ENCODE peak calls at places on chromosome 13, in four cellular contexts. Q is HFFc6, T is neural progenitor cell, V is K562. B is an unnamed sample.

GRCh38 chr13:112207124-112207523 is 140.2 kb downstream of the SOX1 start:
- DNase-seq in Q (no peak), T (peak; percentile 91), V (no peak), B (no peak)

GRCh38 chr13:80001510-80001842 is 339.4 kb downstream of the SPRY2 start:
- DNase-seq in Q (no peak), T (no peak), V (no peak), B (no peak)

GRCh38 chr13:75702476-75702875 is 66.3 kb downstream of the LMO7 start:
- DNase-seq in Q (no peak), T (no peak), V (no peak), B (no peak)

GRCh38 chr13:97212540-97213146 is 9.5 kb upstream of the MBNL2 start:
- DNase-seq in Q (peak; percentile 49), T (no peak), V (no peak), B (no peak)

GRCh38 chr13:113320226-113320875 is 23.3 kb downstream of the LAMP1 start:
- DNase-seq in Q (no peak), T (no peak), V (no peak), B (no peak)

GRCh38 chr13:86383561-86383960 is 584.3 kb upstream of the SLITRK6 start:
- DNase-seq in Q (no peak), T (no peak), V (no peak), B (no peak)

GRCh38 chr13:106475852-106476251 is 59.6 kb downstream of the EFNB2 start:
- DNase-seq in Q (no peak), T (no peak), V (no peak), B (no peak)

GRCh38 chr13:61466280-61466679 is 50.6 kb upstream of the PCDH20 start:
- DNase-seq in Q (no peak), T (peak; percentile 18), V (no peak), B (no peak)

GRCh38 chr13:45879666-45880065 is 28.1 kb upstream of the SIAH3 start:
- DNase-seq in Q (no peak), T (peak; percentile 55), V (peak; percentile 8), B (no peak)

GRCh38 chr13:26551255-26551654 is 6.2 kb upstream of the WASF3 start:
- DNase-seq in Q (no peak), T (no peak), V (no peak), B (no peak)

GRCh38 chr13:94640676-94641075 is 39.0 kb downstream of the GPR180 start:
- DNase-seq in Q (no peak), T (no peak), V (no peak), B (no peak)

GRCh38 chr13:61187471-61187870 is 228.2 kb downstream of the PCDH20 start:
- DNase-seq in Q (no peak), T (no peak), V (no peak), B (no peak)

GRCh38 chr13:101757446-101758039 is 305.1 kb downstream of the ITGBL1 start:
- DNase-seq in Q (peak; percentile 16), T (peak; percentile 9), V (no peak), B (no peak)

GRCh38 chr13:97567510-97568243 is 133.7 kb downstream of the RAP2A start:
- DNase-seq in Q (peak; percentile 5), T (no peak), V (no peak), B (no peak)

GRCh38 chr13:48221301-48222190 is 11.5 kb upstream of the ITM2B start:
- DNase-seq in Q (no peak), T (no peak), V (no peak), B (no peak)

GRCh38 chr13:108227651-108228272 is 9.6 kb downstream of the ABHD13 start:
- DNase-seq in Q (peak; percentile 48), T (peak; percentile 41), V (peak; percentile 14), B (no peak)

GRCh38 chr13:97727991-97728390 is 225.5 kb upstream of the IPO5 start:
- DNase-seq in Q (no peak), T (no peak), V (no peak), B (no peak)

GRCh38 chr13:34137200-34137599 is 319.3 kb downstream of the RFC3 start:
- DNase-seq in Q (no peak), T (no peak), V (no peak), B (no peak)

DNA sequence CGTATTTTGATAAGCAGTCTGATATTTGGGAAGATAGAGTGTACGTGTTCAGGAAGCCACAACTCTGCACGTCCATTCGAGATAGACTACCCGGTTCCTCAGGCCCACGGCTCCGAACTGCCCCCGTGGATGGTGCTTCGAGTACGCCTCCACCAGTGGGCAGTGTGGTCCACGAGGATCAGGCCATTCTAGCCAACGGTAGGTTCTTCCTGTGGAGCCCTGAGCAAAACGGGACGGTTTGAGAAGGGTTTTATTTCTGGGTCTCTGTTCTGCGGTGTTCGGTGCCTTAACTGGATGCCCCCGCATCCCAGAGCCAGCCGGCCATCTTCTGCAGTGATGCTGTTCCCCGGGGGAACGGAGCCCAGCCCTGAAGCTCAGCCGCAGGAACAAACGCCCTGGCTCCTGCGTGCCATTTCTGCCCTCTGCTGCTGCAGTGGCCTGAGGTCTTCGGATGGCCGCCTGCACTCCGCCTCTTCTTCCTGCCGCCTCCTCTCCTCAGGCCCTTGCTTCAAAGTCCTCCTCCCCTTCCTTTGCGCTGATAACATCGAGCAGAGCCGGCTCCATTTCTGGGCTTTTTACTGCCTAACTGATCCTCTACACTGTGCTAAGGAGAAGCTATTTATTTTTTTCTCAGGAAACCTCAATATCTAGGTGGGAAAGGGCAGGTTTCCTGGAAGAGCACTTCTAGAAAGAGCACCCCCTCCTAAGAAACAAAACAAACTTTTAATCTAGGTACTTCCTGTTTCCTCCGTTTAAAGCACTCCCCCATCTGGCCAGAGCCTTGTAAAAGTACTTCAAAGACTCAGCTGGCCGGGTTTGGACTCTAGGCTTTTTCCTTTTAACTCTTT is 36.2 kb upstream of the SLC46A3 start:
- DNase-seq in Q (no peak), T (no peak), V (peak; percentile 16), B (no peak)
- TF ChIP-seq CTCF in Q (peak; percentile 21), T (no peak), V (peak; percentile 8), B (no peak)

GRCh38 chr13:65964672-65965071 is 1265.5 kb downstream of the PCDH9 start:
- DNase-seq in Q (peak; percentile 11), T (no peak), V (no peak), B (no peak)

GRCh38 chr13:65971541-65971940 is 1258.6 kb downstream of the PCDH9 start:
- DNase-seq in Q (no peak), T (peak; percentile 38), V (no peak), B (no peak)

GRCh38 chr13:65965496-65965895 is 1264.6 kb downstream of the PCDH9 start:
- DNase-seq in Q (peak; percentile 58), T (no peak), V (no peak), B (no peak)

DNA sequence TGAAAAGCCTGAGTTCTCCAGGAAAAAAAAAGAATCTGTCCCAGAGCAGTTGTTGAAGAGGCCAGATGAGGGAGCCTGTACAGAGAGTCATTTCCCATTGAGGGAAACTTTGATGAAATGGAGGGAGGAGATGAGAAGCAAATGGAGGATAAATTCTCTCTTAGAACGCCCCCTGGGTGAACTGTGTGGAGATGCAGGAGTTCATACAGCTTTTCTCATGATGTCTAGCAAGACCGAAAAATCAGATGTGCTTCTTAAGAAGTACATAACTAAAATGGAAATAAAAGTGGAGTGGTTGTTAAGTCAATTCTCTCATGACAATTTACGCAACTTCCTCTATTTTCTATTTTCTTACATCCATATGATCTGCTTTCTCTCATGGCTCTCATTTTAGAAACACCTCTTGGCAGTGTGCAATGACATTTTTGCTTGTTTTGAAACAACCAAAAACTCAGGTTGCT is 1263.1 kb downstream of the PCDH9 start:
- DNase-seq in Q (peak; percentile 67), T (peak; percentile 53), V (no peak), B (no peak)
- TF ChIP-seq CTCF in Q (peak; percentile 79), T (peak; percentile 61), V (peak; percentile 14), B (no peak)

DNA sequence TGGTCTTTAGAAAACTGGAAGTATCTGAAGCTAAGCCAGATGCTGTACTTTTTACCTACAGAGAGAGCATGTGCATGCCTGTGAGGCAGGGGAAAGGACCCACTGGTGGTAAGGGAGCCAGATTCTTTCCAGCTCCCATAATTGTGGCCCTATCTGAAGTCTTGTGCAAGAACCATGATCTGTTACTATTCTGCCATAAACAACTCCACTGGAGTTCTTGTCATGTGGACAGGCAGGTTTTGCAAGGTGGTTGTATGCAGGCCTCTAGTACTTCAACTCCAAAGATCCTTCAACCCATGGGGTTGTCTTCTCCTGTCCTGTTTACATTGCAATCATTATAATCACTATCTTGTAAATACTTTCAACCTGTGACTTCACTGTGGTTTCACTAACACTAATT is 14.1 kb downstream of the PROSER1 start:
- DNase-seq in Q (no peak), T (no peak), V (no peak), B (no peak)
- TF ChIP-seq CTCF in Q (no peak), T (no peak), V (no peak), B (no peak)

DNA sequence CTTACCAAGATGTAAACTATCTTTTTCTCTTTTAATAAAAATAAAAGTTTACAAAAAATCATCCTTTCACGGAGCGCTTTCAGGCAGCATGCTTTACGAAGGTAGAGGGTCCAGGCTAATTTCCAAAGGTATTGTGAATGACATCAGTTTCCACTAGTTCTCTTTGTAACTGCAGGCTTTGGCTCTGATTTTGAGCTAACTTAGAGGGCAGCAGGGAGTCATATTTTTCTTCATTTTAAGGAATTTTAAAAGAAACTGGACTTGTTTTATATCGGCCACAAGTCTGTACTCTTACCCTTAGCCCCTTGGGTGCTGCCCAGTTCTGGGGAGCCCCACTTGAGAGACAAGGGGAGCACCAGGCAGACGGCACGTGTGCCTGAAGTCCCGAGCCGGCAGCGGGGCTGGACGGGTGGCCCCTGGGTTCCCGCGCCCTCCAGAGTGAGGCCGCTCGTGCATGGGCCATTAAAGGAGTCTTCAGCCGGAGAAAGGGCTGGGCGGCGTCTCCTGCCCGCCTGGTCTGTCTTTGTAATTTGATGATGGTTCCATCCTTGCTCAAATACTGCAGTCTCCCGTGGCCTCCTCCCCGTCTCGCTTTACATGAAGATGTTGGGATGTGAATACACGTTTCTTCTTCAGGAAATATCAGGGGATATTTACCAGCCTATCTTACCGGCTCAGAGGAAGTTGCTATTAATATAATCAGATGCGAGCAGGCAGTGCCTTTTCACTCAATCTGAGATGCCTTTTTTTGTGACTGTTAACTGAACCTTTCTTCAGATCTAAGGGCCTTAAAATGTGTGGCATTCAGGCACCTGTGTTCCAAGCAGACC is 67.4 kb downstream of the GGACT start:
- DNase-seq in Q (no peak), T (peak; percentile 67), V (no peak), B (no peak)
- TF ChIP-seq CTCF in Q (no peak), T (no peak), V (no peak), B (no peak)